ENCODE peak calls at places on chromosomes 7 and 10, in nine cellular contexts. One of them, this sample, is unnamed.

GRCh38 chr10:86535057-86535882 is 13.7 kb upstream of the WAPL start:
- DNase-seq in kidney: peak; percentile 92
- DNase-seq in transverse colon: peak; percentile 90
- DNase-seq in heart left ventricle: peak; percentile 86
- DNase-seq in Peyer's patch: peak; percentile 56
- DNase-seq in SJSA1: no peak
- DNase-seq in left ventricle myocardium inferior: peak; percentile 87
- DNase-seq in gastrocnemius medialis: peak; percentile 83
- DNase-seq in cardiac muscle cell: peak; percentile 55
- DNase-seq in this sample: peak; percentile 95

GRCh38 chr7:36228039-36228438 is 75.0 kb downstream of the EEPD1 start:
- DNase-seq in kidney: no peak
- DNase-seq in transverse colon: no peak
- DNase-seq in heart left ventricle: no peak
- DNase-seq in Peyer's patch: no peak
- DNase-seq in SJSA1: no peak
- DNase-seq in left ventricle myocardium inferior: no peak
- DNase-seq in gastrocnemius medialis: no peak
- DNase-seq in cardiac muscle cell: no peak
- DNase-seq in this sample: no peak

GRCh38 chr10:36676321-36677169 is 448.9 kb upstream of the ANKRD30A start:
- DNase-seq in kidney: no peak
- DNase-seq in transverse colon: no peak
- DNase-seq in heart left ventricle: no peak
- DNase-seq in Peyer's patch: no peak
- DNase-seq in SJSA1: no peak
- DNase-seq in left ventricle myocardium inferior: no peak
- DNase-seq in gastrocnemius medialis: no peak
- DNase-seq in cardiac muscle cell: peak; percentile 28
- DNase-seq in this sample: no peak

GRCh38 chr10:43176271-43176670 is 38.0 kb downstream of the CSGALNACT2 start:
- DNase-seq in kidney: no peak
- DNase-seq in transverse colon: no peak
- DNase-seq in heart left ventricle: no peak
- DNase-seq in Peyer's patch: no peak
- DNase-seq in SJSA1: no peak
- DNase-seq in left ventricle myocardium inferior: no peak
- DNase-seq in gastrocnemius medialis: no peak
- DNase-seq in cardiac muscle cell: no peak
- DNase-seq in this sample: no peak

GRCh38 chr7:43385856-43386255 is 197.1 kb upstream of the STK17A start:
- DNase-seq in kidney: no peak
- DNase-seq in transverse colon: no peak
- DNase-seq in heart left ventricle: no peak
- DNase-seq in Peyer's patch: no peak
- DNase-seq in SJSA1: no peak
- DNase-seq in left ventricle myocardium inferior: no peak
- DNase-seq in gastrocnemius medialis: no peak
- DNase-seq in cardiac muscle cell: no peak
- DNase-seq in this sample: no peak

GRCh38 chr10:49187950-49188761 is at the start of gene TMEM273:
- DNase-seq in kidney: peak; percentile 90
- DNase-seq in transverse colon: peak; percentile 68
- DNase-seq in heart left ventricle: peak; percentile 87
- DNase-seq in Peyer's patch: peak; percentile 88
- DNase-seq in SJSA1: no peak
- DNase-seq in left ventricle myocardium inferior: peak; percentile 83
- DNase-seq in gastrocnemius medialis: peak; percentile 59
- DNase-seq in cardiac muscle cell: no peak
- DNase-seq in this sample: no peak

GRCh38 chr7:150874401-150875198 is 22.3 kb downstream of the AOC1 start:
- DNase-seq in kidney: no peak
- DNase-seq in transverse colon: no peak
- DNase-seq in heart left ventricle: no peak
- DNase-seq in Peyer's patch: no peak
- DNase-seq in SJSA1: no peak
- DNase-seq in left ventricle myocardium inferior: no peak
- DNase-seq in gastrocnemius medialis: no peak
- DNase-seq in cardiac muscle cell: no peak
- DNase-seq in this sample: no peak

GRCh38 chr7:83934118-83934734 is 260.4 kb downstream of the SEMA3A start:
- DNase-seq in kidney: no peak
- DNase-seq in transverse colon: no peak
- DNase-seq in heart left ventricle: no peak
- DNase-seq in Peyer's patch: no peak
- DNase-seq in SJSA1: no peak
- DNase-seq in left ventricle myocardium inferior: no peak
- DNase-seq in gastrocnemius medialis: no peak
- DNase-seq in cardiac muscle cell: no peak
- DNase-seq in this sample: no peak

GRCh38 chr10:122120008-122120744 is 131.2 kb downstream of the TACC2 start:
- DNase-seq in kidney: no peak
- DNase-seq in transverse colon: no peak
- DNase-seq in heart left ventricle: no peak
- DNase-seq in Peyer's patch: no peak
- DNase-seq in SJSA1: no peak
- DNase-seq in left ventricle myocardium inferior: no peak
- DNase-seq in gastrocnemius medialis: no peak
- DNase-seq in cardiac muscle cell: no peak
- DNase-seq in this sample: no peak

GRCh38 chr7:118068-118802 is 74.1 kb upstream of the FAM20C start:
- DNase-seq in kidney: no peak
- DNase-seq in transverse colon: no peak
- DNase-seq in heart left ventricle: no peak
- DNase-seq in Peyer's patch: peak; percentile 9
- DNase-seq in SJSA1: no peak
- DNase-seq in left ventricle myocardium inferior: no peak
- DNase-seq in gastrocnemius medialis: no peak
- DNase-seq in cardiac muscle cell: no peak
- DNase-seq in this sample: no peak

GRCh38 chr10:74822583-74823089 is 3.8 kb upstream of the KAT6B start:
- DNase-seq in kidney: no peak
- DNase-seq in transverse colon: no peak
- DNase-seq in heart left ventricle: no peak
- DNase-seq in Peyer's patch: no peak
- DNase-seq in SJSA1: no peak
- DNase-seq in left ventricle myocardium inferior: no peak
- DNase-seq in gastrocnemius medialis: peak; percentile 26
- DNase-seq in cardiac muscle cell: no peak
- DNase-seq in this sample: no peak

GRCh38 chr7:3028071-3028766 is 15.4 kb downstream of the CARD11 start:
- DNase-seq in kidney: no peak
- DNase-seq in transverse colon: peak; percentile 14
- DNase-seq in heart left ventricle: no peak
- DNase-seq in Peyer's patch: no peak
- DNase-seq in SJSA1: peak; percentile 91
- DNase-seq in left ventricle myocardium inferior: no peak
- DNase-seq in gastrocnemius medialis: no peak
- DNase-seq in cardiac muscle cell: no peak
- DNase-seq in this sample: peak; percentile 42

GRCh38 chr10:90800232-90800796 is 57.5 kb downstream of the HTR7 start:
- DNase-seq in kidney: no peak
- DNase-seq in transverse colon: no peak
- DNase-seq in heart left ventricle: no peak
- DNase-seq in Peyer's patch: no peak
- DNase-seq in SJSA1: no peak
- DNase-seq in left ventricle myocardium inferior: no peak
- DNase-seq in gastrocnemius medialis: no peak
- DNase-seq in cardiac muscle cell: no peak
- DNase-seq in this sample: no peak

GRCh38 chr7:112481833-112482669 is 1.3 kb downstream of the LSMEM1 start:
- DNase-seq in kidney: peak; percentile 50
- DNase-seq in transverse colon: peak; percentile 29
- DNase-seq in heart left ventricle: peak; percentile 47
- DNase-seq in Peyer's patch: no peak
- DNase-seq in SJSA1: peak; percentile 78
- DNase-seq in left ventricle myocardium inferior: peak; percentile 20
- DNase-seq in gastrocnemius medialis: peak; percentile 86
- DNase-seq in cardiac muscle cell: no peak
- DNase-seq in this sample: no peak

GRCh38 chr10:100744980-100745881 is at the start of gene PAX2:
- DNase-seq in kidney: peak; percentile 94
- DNase-seq in transverse colon: no peak
- DNase-seq in heart left ventricle: no peak
- DNase-seq in Peyer's patch: no peak
- DNase-seq in SJSA1: no peak
- DNase-seq in left ventricle myocardium inferior: no peak
- DNase-seq in gastrocnemius medialis: no peak
- DNase-seq in cardiac muscle cell: no peak
- DNase-seq in this sample: no peak

GRCh38 chr10:100747061-100747825 is 1.9 kb downstream of the PAX2 start:
- DNase-seq in kidney: peak; percentile 39
- DNase-seq in transverse colon: no peak
- DNase-seq in heart left ventricle: no peak
- DNase-seq in Peyer's patch: no peak
- DNase-seq in SJSA1: no peak
- DNase-seq in left ventricle myocardium inferior: no peak
- DNase-seq in gastrocnemius medialis: no peak
- DNase-seq in cardiac muscle cell: no peak
- DNase-seq in this sample: no peak

GRCh38 chr10:100744136-100744979 is 1.0 kb upstream of the PAX2 start:
- DNase-seq in kidney: peak; percentile 85
- DNase-seq in transverse colon: no peak
- DNase-seq in heart left ventricle: no peak
- DNase-seq in Peyer's patch: no peak
- DNase-seq in SJSA1: no peak
- DNase-seq in left ventricle myocardium inferior: no peak
- DNase-seq in gastrocnemius medialis: no peak
- DNase-seq in cardiac muscle cell: no peak
- DNase-seq in this sample: no peak

GRCh38 chr10:100746413-100746931 is 1.1 kb downstream of the PAX2 start:
- DNase-seq in kidney: no peak
- DNase-seq in transverse colon: no peak
- DNase-seq in heart left ventricle: no peak
- DNase-seq in Peyer's patch: no peak
- DNase-seq in SJSA1: no peak
- DNase-seq in left ventricle myocardium inferior: no peak
- DNase-seq in gastrocnemius medialis: no peak
- DNase-seq in cardiac muscle cell: no peak
- DNase-seq in this sample: no peak

DNA sequence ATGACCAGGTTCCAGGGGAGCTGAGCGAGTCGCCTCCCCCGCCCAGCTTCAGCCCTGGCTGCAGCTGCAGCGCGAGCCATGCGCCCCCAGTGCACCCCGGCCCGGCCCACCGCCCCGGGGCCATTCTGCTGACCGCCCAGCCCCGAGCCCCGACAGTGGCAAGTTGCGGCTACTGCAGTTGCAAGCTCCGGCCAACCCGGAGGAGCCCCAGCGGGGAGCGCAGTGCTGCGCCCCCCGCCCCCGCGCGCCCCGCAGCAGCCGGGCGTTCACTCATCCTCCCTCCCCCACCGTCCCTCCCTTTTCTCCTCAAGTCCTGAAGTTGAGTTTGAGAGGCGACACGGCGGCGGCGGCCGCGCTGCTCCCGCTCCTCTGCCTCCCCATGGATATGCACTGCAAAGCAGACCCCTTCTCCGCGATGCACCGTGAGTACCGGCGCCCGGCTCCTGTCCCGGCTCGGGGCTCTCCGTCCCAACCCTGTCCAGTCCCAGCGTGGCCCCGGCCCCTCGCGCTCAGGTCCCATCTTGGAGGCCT is 565 bp downstream of the PAX2 start:
- DNase-seq in kidney: peak; percentile 76
- DNase-seq in transverse colon: no peak
- DNase-seq in heart left ventricle: no peak
- DNase-seq in Peyer's patch: no peak
- DNase-seq in SJSA1: no peak
- DNase-seq in left ventricle myocardium inferior: no peak
- DNase-seq in gastrocnemius medialis: no peak
- DNase-seq in cardiac muscle cell: no peak
- DNase-seq in this sample: no peak
- H3K4me1 ChIP-seq in kidney: peaks cover 24% of the 10 kb centered on the region
- H3K4me1 ChIP-seq in transverse colon: peaks cover 39% of the 10 kb centered on the region
- H3K4me1 ChIP-seq in heart left ventricle: peaks cover 55% of the 10 kb centered on the region
- H3K4me1 ChIP-seq in Peyer's patch: peaks cover 42% of the 10 kb centered on the region
- H3K4me1 ChIP-seq in SJSA1: no peaks in the 10 kb centered on the region
- H3K4me1 ChIP-seq in left ventricle myocardium inferior: peaks cover 73% of the 10 kb centered on the region
- H3K4me1 ChIP-seq in gastrocnemius medialis: peaks cover 37% of the 10 kb centered on the region
- H3K4me1 ChIP-seq in cardiac muscle cell: peaks cover 20% of the 10 kb centered on the region
- H3K4me1 ChIP-seq in this sample: no peaks in the 10 kb centered on the region

DNA sequence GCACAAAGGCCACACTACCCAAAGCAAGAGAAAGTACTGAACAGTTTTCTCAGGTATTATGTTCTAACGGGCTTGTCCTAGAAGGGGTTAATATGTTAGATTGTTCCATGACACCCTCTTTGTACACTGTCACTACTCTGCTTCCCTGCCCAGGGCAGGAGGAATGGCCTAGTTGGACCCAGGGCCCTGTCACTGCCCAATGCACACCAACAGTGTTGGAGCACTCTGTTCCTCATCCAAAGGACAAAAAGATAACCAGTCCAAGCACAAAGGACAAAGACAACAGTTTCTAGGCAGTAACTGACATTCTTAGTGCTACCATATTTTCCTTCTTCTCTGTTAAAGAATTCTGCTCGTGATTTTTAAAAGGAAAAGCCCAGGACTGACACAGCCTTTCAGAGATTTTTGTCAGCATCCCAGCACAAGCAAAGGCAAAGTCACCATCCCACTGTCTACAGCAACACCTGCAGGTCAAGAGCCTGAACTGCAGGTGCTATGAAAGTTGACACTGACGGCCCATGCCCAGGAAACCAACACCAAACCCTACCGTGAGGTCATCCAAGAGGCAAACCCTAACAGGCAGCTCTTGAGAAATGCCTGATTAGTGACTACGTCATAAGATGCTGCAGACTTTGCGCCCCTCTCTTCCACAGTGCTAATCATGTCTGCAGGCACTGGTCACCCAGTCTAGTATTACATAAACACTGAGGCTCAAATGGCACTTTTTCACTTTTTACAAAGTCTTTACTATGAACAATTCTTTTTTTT is 13.2 kb downstream of the NUDCD3 start:
- DNase-seq in kidney: no peak
- DNase-seq in transverse colon: peak; percentile 40
- DNase-seq in heart left ventricle: peak; percentile 42
- DNase-seq in Peyer's patch: peak; percentile 50
- DNase-seq in SJSA1: peak; percentile 63
- DNase-seq in left ventricle myocardium inferior: peak; percentile 43
- DNase-seq in gastrocnemius medialis: peak; percentile 47
- DNase-seq in cardiac muscle cell: peak; percentile 75
- DNase-seq in this sample: no peak
- H3K27ac ChIP-seq in kidney: no peak overlapping the region
- H3K27ac ChIP-seq in transverse colon: no peak overlapping the region
- H3K27ac ChIP-seq in heart left ventricle: peak overlapping the region; percentile 58
- H3K27ac ChIP-seq in Peyer's patch: no peak overlapping the region
- H3K27ac ChIP-seq in SJSA1: no peak overlapping the region
- H3K27ac ChIP-seq in left ventricle myocardium inferior: peak overlapping the region; percentile 74
- H3K27ac ChIP-seq in gastrocnemius medialis: peak overlapping the region; percentile 6
- H3K27ac ChIP-seq in cardiac muscle cell: no peak overlapping the region
- H3K27ac ChIP-seq in this sample: no peak overlapping the region

GRCh38 chr7:158546214-158546613 is 41.4 kb downstream of the PTPRN2 start:
- DNase-seq in kidney: no peak
- DNase-seq in transverse colon: no peak
- DNase-seq in heart left ventricle: no peak
- DNase-seq in Peyer's patch: no peak
- DNase-seq in SJSA1: no peak
- DNase-seq in left ventricle myocardium inferior: no peak
- DNase-seq in gastrocnemius medialis: no peak
- DNase-seq in cardiac muscle cell: no peak
- DNase-seq in this sample: no peak
- H3K9me3 ChIP-seq in kidney: no peaks in the 10 kb centered on the region
- H3K9me3 ChIP-seq in transverse colon: no peaks in the 10 kb centered on the region
- H3K9me3 ChIP-seq in heart left ventricle: no peaks in the 10 kb centered on the region
- H3K9me3 ChIP-seq in Peyer's patch: no peaks in the 10 kb centered on the region
- H3K9me3 ChIP-seq in SJSA1: no peaks in the 10 kb centered on the region
- H3K9me3 ChIP-seq in left ventricle myocardium inferior: no peaks in the 10 kb centered on the region
- H3K9me3 ChIP-seq in gastrocnemius medialis: no peaks in the 10 kb centered on the region
- H3K9me3 ChIP-seq in cardiac muscle cell: no peaks in the 10 kb centered on the region
- H3K9me3 ChIP-seq in this sample: no peaks in the 10 kb centered on the region

GRCh38 chr10:133245439-133246235 is 8.0 kb downstream of the VENTX start:
- DNase-seq in kidney: no peak
- DNase-seq in transverse colon: peak; percentile 59
- DNase-seq in heart left ventricle: no peak
- DNase-seq in Peyer's patch: no peak
- DNase-seq in SJSA1: no peak
- DNase-seq in left ventricle myocardium inferior: no peak
- DNase-seq in gastrocnemius medialis: no peak
- DNase-seq in cardiac muscle cell: peak; percentile 56
- DNase-seq in this sample: no peak
- H3K4me1 ChIP-seq in kidney: peaks cover 4% of the 10 kb centered on the region
- H3K4me1 ChIP-seq in transverse colon: peaks cover 2% of the 10 kb centered on the region
- H3K4me1 ChIP-seq in heart left ventricle: no peaks in the 10 kb centered on the region
- H3K4me1 ChIP-seq in Peyer's patch: peaks cover 11% of the 10 kb centered on the region
- H3K4me1 ChIP-seq in SJSA1: no peaks in the 10 kb centered on the region
- H3K4me1 ChIP-seq in left ventricle myocardium inferior: no peaks in the 10 kb centered on the region
- H3K4me1 ChIP-seq in gastrocnemius medialis: no peaks in the 10 kb centered on the region
- H3K4me1 ChIP-seq in cardiac muscle cell: peaks cover 5% of the 10 kb centered on the region
- H3K4me1 ChIP-seq in this sample: no peaks in the 10 kb centered on the region